ENCODE peak calls at places on chromosomes 3 and 15, in nine cellular contexts. A is suprapubic skin; J is Panc1; U is CD8-positive, alpha-beta T cell; H is PC-9; T is upper lobe of left lung; R is pancreas; W is heart right ventricle; V is ovary. G is an unnamed sample. For H3K9me3, the result is how much of the 10 kb centered on the place peaks cover.

GRCh38 chr15:75042730-75043508 is 19.5 kb downstream of the PPCDC start:
- DNase-seq in H (peak), U (peak), J (no peak), A (peak), W (peak), V (peak), T (peak), R (peak), G (peak)

GRCh38 chr15:80444680-80445251 is 40.6 kb downstream of the ARNT2 start:
- DNase-seq in W (no peak), A (no peak), H (no peak), R (no peak), U (no peak), J (no peak), V (no peak), T (no peak), G (no peak)

GRCh38 chr3:72263223-72264015 is 478.5 kb upstream of the PROK2 start:
- DNase-seq in U (no peak), H (no peak), J (no peak), T (no peak), R (no peak), V (no peak), W (no peak), A (no peak), G (no peak)

GRCh38 chr3:102741694-102742093 is 306.9 kb downstream of the ZPLD1 start:
- DNase-seq in U (no peak), H (no peak), R (no peak), T (no peak), J (no peak), A (no peak), W (no peak), V (no peak), G (no peak)

GRCh38 chr15:71349336-71349735 is 234.1 kb downstream of the THSD4 start:
- DNase-seq in T (no peak), W (no peak), V (no peak), R (no peak), H (no peak), J (no peak), A (no peak), U (no peak), G (no peak)

GRCh38 chr3:86624192-86624591 is 366.8 kb downstream of the VGLL3 start:
- DNase-seq in T (no peak), W (no peak), R (no peak), A (no peak), J (no peak), H (no peak), V (no peak), U (no peak), G (no peak)

GRCh38 chr3:12963869-12964712 is 109.1 kb downstream of the IQSEC1 start:
- DNase-seq in W (no peak), A (no peak), J (no peak), U (no peak), T (no peak), H (no peak), R (no peak), V (peak), G (no peak)

GRCh38 chr3:123161167-123161566 is 40.6 kb upstream of the SEC22A start:
- DNase-seq in T (no peak), V (no peak), J (no peak), R (no peak), A (no peak), W (no peak), H (no peak), U (no peak), G (no peak)

GRCh38 chr3:183817639-183818038 is 7.7 kb downstream of the MAP6D1 start:
- DNase-seq in J (no peak), T (no peak), W (no peak), A (no peak), H (no peak), R (no peak), V (no peak), U (no peak), G (no peak)

GRCh38 chr3:171404376-171404982 is 55.7 kb downstream of the TNIK start:
- DNase-seq in V (no peak), T (no peak), A (no peak), U (no peak), J (no peak), W (no peak), R (no peak), H (peak), G (no peak)

GRCh38 chr3:170437151-170437550 is 18.5 kb downstream of the CLDN11 start:
- DNase-seq in A (no peak), R (no peak), V (no peak), W (no peak), H (no peak), J (no peak), T (no peak), U (no peak), G (no peak)

GRCh38 chr15:71291723-71292122 is 176.5 kb downstream of the THSD4 start:
- DNase-seq in U (no peak), J (no peak), H (no peak), W (no peak), T (no peak), A (no peak), R (no peak), V (no peak), G (no peak)

GRCh38 chr3:77906102-77906709 is 866.3 kb downstream of the ROBO2 start:
- DNase-seq in A (no peak), R (no peak), W (no peak), T (no peak), H (peak), V (no peak), J (no peak), U (no peak), G (no peak)

GRCh38 chr3:185631508-185632206 is 45.6 kb downstream of the SENP2 start:
- DNase-seq in V (no peak), W (no peak), T (no peak), U (no peak), H (peak), A (no peak), J (no peak), R (no peak), G (no peak)

GRCh38 chr3:120567370-120568197 is 28.6 kb upstream of the NDUFB4 start:
- DNase-seq in J (no peak), R (no peak), U (no peak), V (peak), H (no peak), A (no peak), T (no peak), W (no peak), G (no peak)

GRCh38 chr15:95626501-95627361 is 703.8 kb upstream of the NR2F2 start:
- DNase-seq in V (no peak), J (no peak), W (peak), A (no peak), R (no peak), H (no peak), T (no peak), U (no peak), G (no peak)

GRCh38 chr15:58541410-58542087 is 109.8 kb downstream of the LIPC start:
- DNase-seq in J (no peak), A (no peak), H (no peak), R (no peak), U (no peak), W (no peak), T (peak), V (no peak), G (no peak)

GRCh38 chr15:48965972-48966371 is 2.3 kb upstream of the SHC4 start:
- DNase-seq in A (no peak), R (no peak), V (no peak), T (no peak), U (no peak), W (no peak), J (no peak), H (no peak), G (no peak)

GRCh38 chr3:10602769-10603768 is 97.7 kb upstream of the ATP2B2 start:
- DNase-seq in R (no peak), W (no peak), V (no peak), J (no peak), H (no peak), A (no peak), T (no peak), U (peak), G (no peak)

GRCh38 chr3:197298341-197298857 is at the start of gene DLG1:
- DNase-seq in J (peak), U (peak), H (peak), T (peak), R (peak), W (peak), V (peak), A (peak), G (peak)

GRCh38 chr3:197298858-197299854 is 744 bp upstream of the DLG1 start:
- DNase-seq in H (peak), R (peak), T (peak), W (peak), U (peak), A (no peak), J (no peak), V (peak), G (peak)

GRCh38 chr3:197297476-197298340 is 704 bp downstream of the DLG1 start:
- DNase-seq in V (peak), T (peak), J (no peak), A (peak), H (peak), U (peak), W (peak), R (peak), G (peak)

GRCh38 chr3:197295871-197296270 is 2.5 kb downstream of the DLG1 start:
- DNase-seq in V (no peak), W (no peak), H (no peak), R (no peak), T (no peak), U (no peak), J (no peak), A (no peak), G (no peak)

GRCh38 chr3:197297020-197297419 is 1.4 kb downstream of the DLG1 start:
- DNase-seq in U (no peak), W (no peak), J (no peak), V (no peak), T (no peak), A (no peak), H (peak), R (no peak), G (no peak)
- H3K9me3 ChIP-seq in U (under half), W (under half), J (under half), V (under half), T (under half), A (under half), H (under half), R (under half), G (under half)

GRCh38 chr3:81395739-81396138 is 365.7 kb downstream of the GBE1 start:
- DNase-seq in U (no peak), T (no peak), V (no peak), W (no peak), H (no peak), R (no peak), J (no peak), A (no peak), G (no peak)
- TF ChIP-seq CTCF in U (no peak), T (no peak), V (no peak), W (no peak), H (no peak), R (no peak), J (no peak), A (no peak), G (no peak)

DNA sequence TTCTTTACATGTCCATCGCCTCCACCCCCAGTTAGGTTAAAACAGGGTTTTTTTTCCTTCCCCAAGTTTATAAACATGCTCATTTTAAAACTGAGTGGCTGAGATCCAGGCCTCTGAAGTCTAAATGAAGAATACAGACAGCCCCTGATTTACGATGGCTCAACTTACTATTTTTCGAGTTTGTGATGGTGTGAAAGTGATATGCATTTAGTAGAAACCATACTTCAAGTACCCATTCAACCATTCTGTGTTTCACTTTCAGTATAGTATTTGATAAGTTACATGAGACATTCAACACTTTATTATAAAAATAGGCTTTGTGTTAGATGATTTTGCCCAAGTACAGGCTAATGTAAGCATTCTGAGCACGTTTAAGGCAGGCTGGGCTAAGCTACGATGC is 30.5 kb upstream of the GNB5 start:
- DNase-seq in W (no peak), U (no peak), T (no peak), V (no peak), R (no peak), J (no peak), A (no peak), H (no peak), G (no peak)
- H3K4me3 ChIP-seq in W (no peak), U (peak), T (no peak), V (no peak), R (no peak), J (no peak), A (no peak), H (no peak), G (no peak)

GRCh38 chr3:7444886-7445285 is 584.0 kb downstream of the GRM7 start:
- DNase-seq in V (no peak), A (no peak), U (no peak), H (no peak), T (no peak), J (no peak), R (no peak), W (no peak), G (no peak)

GRCh38 chr3:7447197-7447769 is 586.4 kb downstream of the GRM7 start:
- DNase-seq in W (no peak), T (no peak), U (no peak), V (no peak), J (no peak), A (no peak), R (no peak), H (no peak), G (no peak)

DNA sequence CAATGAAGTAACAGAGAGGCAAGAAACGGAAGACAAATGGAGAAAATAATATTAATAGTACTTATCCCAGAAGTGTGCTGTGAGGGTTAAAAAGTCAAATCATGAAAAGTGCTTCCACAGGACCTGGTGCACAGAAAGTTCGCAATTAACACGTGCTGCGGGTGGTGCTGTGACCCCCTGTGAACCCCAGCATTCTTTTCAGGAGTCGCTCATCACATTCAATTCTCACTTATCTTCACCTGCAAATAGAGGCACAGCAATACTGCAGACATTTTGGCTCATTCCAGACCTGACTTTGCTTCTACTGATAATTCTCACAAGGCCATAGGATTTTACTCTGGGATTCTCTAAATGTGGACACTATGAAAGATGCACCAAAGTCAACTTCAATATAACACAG is 584.4 kb downstream of the GRM7 start:
- DNase-seq in T (no peak), J (no peak), V (no peak), W (no peak), H (no peak), U (no peak), A (no peak), R (no peak), G (no peak)
- H3K9me3 ChIP-seq in T (under half), J (under half), V (under half), W (under half), H (under half), U (under half), A (under half), R (under half), G (under half)

DNA sequence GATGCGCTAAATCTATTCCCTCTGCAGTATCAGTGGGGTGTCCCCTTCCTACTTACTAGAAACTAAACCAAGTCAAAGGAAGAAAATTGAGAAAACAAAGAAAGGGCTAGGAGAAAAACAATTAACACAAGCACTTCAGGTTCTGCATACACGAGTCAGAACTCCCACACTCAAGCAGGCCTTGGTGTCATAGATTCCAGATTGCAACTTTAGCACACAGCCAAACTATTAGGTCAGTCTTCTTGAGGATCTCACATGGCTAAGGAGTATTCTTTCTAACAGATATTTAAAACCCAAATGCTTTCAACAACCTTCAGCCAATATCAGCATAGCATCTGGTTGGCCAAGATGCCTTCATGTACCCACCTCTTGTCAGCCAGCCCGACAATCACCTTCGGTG is 340.1 kb downstream of the VPS13C start:
- DNase-seq in T (no peak), U (no peak), A (no peak), J (no peak), R (no peak), W (no peak), H (no peak), V (no peak), G (no peak)
- TF ChIP-seq CTCF in T (no peak), U (no peak), A (no peak), J (no peak), R (no peak), W (no peak), H (no peak), V (no peak), G (no peak)

DNA sequence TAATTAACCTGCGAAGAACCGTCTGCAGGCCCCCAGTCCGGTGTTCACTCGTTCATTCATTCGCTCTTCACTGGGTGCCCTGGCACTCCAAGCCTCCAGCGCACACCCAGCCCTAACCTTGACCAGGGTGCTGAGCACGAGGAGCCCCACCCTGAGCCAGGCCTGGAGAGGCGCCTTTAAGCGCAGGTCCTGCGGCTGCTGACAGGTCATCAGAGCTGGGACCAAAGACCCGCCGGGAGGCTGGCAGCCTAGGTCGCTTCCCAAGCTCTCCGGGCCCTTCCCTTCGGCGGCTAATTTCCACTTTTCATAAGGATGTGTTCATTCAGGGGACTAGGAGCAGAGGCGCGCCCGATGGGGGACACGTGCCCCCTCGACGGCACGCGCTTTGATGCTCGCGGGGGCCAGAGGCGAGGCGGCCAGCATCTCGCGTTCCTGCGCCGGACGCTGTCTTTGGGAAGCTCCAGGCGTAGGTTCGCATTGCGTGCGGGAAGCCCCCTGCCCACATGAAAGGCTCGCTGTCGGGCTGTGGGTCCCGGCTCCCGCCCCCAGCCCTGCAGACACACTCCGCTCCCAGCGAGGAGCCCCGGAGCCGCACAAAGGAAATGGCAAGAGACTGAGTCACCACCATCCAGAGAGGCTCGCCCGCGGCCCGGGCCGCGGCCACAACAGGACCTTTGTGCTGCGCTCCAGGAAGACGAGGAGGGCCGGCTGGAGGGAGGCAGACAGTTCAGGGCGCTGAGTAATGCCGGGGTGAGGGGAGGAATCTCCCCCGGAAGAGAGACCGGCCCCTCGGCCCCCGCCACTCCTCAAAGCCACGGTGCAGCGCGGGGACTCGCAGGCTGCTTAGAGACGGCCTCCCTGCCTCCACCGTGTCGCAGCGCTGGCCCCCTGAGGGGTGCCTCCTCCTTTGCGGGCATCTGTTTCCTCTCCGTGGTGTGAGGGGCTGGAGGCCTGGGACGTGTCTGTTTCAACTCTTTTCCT is 266.4 kb upstream of the HES1 start:
- DNase-seq in W (peak), U (no peak), H (peak), V (peak), T (peak), J (no peak), R (peak), A (no peak), G (no peak)
- H3K4me3 ChIP-seq in W (no peak), U (no peak), H (peak), V (no peak), T (no peak), J (no peak), R (no peak), A (no peak), G (no peak)

GRCh38 chr3:104687362-104687761 is 679.3 kb upstream of the ALCAM start:
- DNase-seq in U (no peak), T (peak), A (no peak), W (no peak), V (no peak), J (no peak), R (no peak), H (no peak), G (no peak)
- H3K9me3 ChIP-seq in U (under half), T (under half), A (under half), W (under half), V (under half), J (under half), R (under half), H (under half), G (under half)

DNA sequence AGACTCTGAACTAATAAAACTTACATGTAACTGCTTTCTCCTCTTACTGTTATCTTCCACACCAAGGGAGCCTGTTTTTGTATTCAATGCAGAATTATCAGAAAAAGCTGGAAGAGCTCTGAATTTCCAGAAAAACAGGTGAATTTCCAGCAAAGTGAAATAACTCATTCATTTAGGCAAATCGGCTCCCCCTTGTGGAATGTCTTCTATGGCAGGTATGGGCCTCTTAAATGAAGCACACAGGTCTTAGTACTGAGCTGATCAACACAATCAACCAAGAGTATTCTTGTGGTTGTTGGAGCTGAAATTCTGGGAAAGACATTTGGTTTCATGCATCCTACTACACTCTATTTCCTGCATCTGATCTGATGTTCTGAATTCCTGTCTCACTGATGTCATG is 31.0 kb upstream of the PTPRG start:
- DNase-seq in A (no peak), V (no peak), W (no peak), T (no peak), R (no peak), J (no peak), U (no peak), H (no peak), G (no peak)
- TF ChIP-seq CTCF in A (no peak), V (no peak), W (peak), T (peak), R (peak), J (peak), U (no peak), H (peak), G (peak)

DNA sequence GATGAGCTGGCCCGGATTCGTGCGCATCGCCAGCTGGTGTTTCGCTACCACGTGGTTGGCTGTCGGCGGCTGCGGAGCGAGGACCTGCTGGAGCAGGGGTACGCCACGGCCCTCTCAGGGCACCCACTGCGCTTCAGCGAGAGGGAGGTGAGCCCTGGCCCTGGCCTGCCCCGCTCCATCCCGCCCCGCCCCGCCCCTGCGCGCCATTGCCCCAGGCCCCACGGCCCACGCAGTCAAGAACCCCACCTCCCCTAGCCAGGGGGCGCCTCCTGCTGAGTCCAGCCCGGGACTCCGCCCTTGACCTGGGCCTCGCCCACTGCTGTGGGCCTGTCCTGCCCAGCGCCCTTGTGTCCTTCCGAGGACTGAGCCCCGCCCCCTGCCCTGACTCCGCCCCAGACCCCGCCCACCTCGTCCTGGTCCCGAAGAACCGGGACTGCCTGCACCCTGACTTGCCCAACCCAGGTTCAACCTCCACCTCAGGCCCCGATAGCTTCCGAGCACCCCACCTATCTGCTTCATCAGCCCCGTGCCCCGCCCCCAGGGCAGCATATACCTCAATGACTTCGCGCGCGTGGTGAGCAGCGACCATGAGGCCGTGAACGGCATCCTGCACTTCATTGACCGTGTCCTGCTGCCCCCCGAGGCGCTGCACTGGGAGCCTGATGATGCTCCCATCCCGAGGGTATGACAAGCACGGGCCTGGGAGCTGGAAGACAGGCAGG is 14.8 kb downstream of the NT5DC2 start:
- DNase-seq in U (no peak), A (no peak), T (peak), V (no peak), W (no peak), J (no peak), H (no peak), R (no peak), G (peak)
- H3K4me3 ChIP-seq in U (no peak), A (peak), T (peak), V (peak), W (peak), J (no peak), H (no peak), R (no peak), G (peak)

GRCh38 chr15:20671665-20672064 is 130.1 kb upstream of the GOLGA6L6 start:
- DNase-seq in R (no peak), V (no peak), U (no peak), H (peak), A (no peak), W (no peak), T (no peak), J (no peak), G (no peak)
- H3K9me3 ChIP-seq in R (under half), V (under half), U (under half), H (under half), A (under half), W (under half), T (under half), J (under half), G (under half)

G was measured in lower lobe of right lung.